ENCODE peak calls at places on chromosomes 6 and 20, in seven cellular contexts. F is GM12865, B is HCT116, O is psoas muscle, P is pancreas, V is cardiac muscle cell, E is Calu3. J is an unnamed sample.
A peak's percentile ranks its signal among the peaks of the same experiment; 100 is the strongest.

GRCh38 chr20:10982692-10983091 is 308.9 kb upstream of the JAG1 start:
- DNase-seq in F (no peak), B (no peak), O (peak; percentile 85), P (no peak), V (peak; percentile 87), E (no peak), J (no peak)

GRCh38 chr6:113654396-113654795 is 202.7 kb upstream of the MARCKS start:
- DNase-seq in F (no peak), B (peak; percentile 41), O (peak; percentile 82), P (peak; percentile 96), V (peak; percentile 65), E (peak; percentile 85), J (no peak)

GRCh38 chr6:1286972-1287600 is 24.8 kb upstream of the FOXQ1 start:
- DNase-seq in F (no peak), B (peak; percentile 19), O (no peak), P (no peak), V (peak; percentile 86), E (peak; percentile 76), J (no peak)

GRCh38 chr6:28885149-28885738 is 38.5 kb downstream of the TRIM27 start:
- DNase-seq in F (no peak), B (no peak), O (no peak), P (no peak), V (no peak), E (no peak), J (no peak)

GRCh38 chr6:118708055-118708454 is 56.7 kb upstream of the CEP85L start:
- DNase-seq in F (no peak), B (no peak), O (no peak), P (no peak), V (peak; percentile 36), E (no peak), J (no peak)

GRCh38 chr20:584375-585301 is 25.5 kb downstream of the TCF15 start:
- DNase-seq in F (peak; percentile 27), B (peak; percentile 43), O (no peak), P (no peak), V (no peak), E (peak; percentile 16), J (no peak)

GRCh38 chr6:91083226-91083625 is 496.4 kb upstream of the MAP3K7 start:
- DNase-seq in F (no peak), B (no peak), O (no peak), P (no peak), V (peak; percentile 56), E (no peak), J (no peak)

GRCh38 chr6:28587011-28587745 is 61.5 kb downstream of the GPX5 start:
- DNase-seq in F (peak; percentile 91), B (no peak), O (no peak), P (peak; percentile 79), V (peak; percentile 64), E (peak; percentile 84), J (peak; percentile 57)

GRCh38 chr6:1789092-1789491 is 179.4 kb downstream of the FOXC1 start:
- DNase-seq in F (no peak), B (no peak), O (no peak), P (no peak), V (peak; percentile 83), E (no peak), J (no peak)

GRCh38 chr6:130293800-130294199 is 71.0 kb upstream of the SAMD3 start:
- DNase-seq in F (peak; percentile 65), B (peak; percentile 45), O (no peak), P (no peak), V (peak; percentile 65), E (peak; percentile 40), J (peak; percentile 27)

GRCh38 chr6:53718597-53719460 is 53.3 kb upstream of the KLHL31 start:
- DNase-seq in F (peak; percentile 79), B (peak; percentile 65), O (no peak), P (no peak), V (peak; percentile 76), E (peak; percentile 51), J (no peak)

GRCh38 chr6:142845624-142846458 is 99.1 kb downstream of the HIVEP2 start:
- DNase-seq in F (peak; percentile 86), B (peak; percentile 74), O (peak; percentile 94), P (peak; percentile 89), V (peak; percentile 94), E (peak; percentile 78), J (no peak)

GRCh38 chr6:137827977-137828815 is 38.9 kb upstream of the TNFAIP3 start:
- DNase-seq in F (peak; percentile 81), B (no peak), O (no peak), P (no peak), V (no peak), E (no peak), J (no peak)

GRCh38 chr20:44170796-44171410 is 16.1 kb downstream of the JPH2 start:
- DNase-seq in F (no peak), B (no peak), O (no peak), P (no peak), V (peak; percentile 37), E (no peak), J (no peak)

GRCh38 chr6:97294451-97294850 is 11.4 kb upstream of the MMS22L start:
- DNase-seq in F (peak; percentile 52), B (no peak), O (no peak), P (no peak), V (peak; percentile 39), E (no peak), J (no peak)

GRCh38 chr6:130385059-130385695 is 19.4 kb downstream of the TMEM200A start:
- DNase-seq in F (no peak), B (no peak), O (no peak), P (no peak), V (no peak), E (no peak), J (no peak)

GRCh38 chr20:48609491-48609978 is 218.3 kb downstream of the PREX1 start:
- DNase-seq in F (peak; percentile 68), B (no peak), O (no peak), P (no peak), V (no peak), E (no peak), J (no peak)

GRCh38 chr6:25980935-25981334 is 18.3 kb downstream of the TRIM38 start:
- DNase-seq in F (no peak), B (no peak), O (no peak), P (no peak), V (no peak), E (no peak), J (no peak)

GRCh38 chr6:169752074-169752623 is 727 bp downstream of the ERMARD start:
- DNase-seq in F (peak; percentile 15), B (no peak), O (no peak), P (no peak), V (no peak), E (no peak), J (no peak)

GRCh38 chr20:43426172-43426571 is 31.5 kb upstream of the SRSF6 start:
- DNase-seq in F (no peak), B (no peak), O (no peak), P (no peak), V (no peak), E (no peak), J (no peak)

GRCh38 chr6:56357616-56358373 is 110.4 kb upstream of the COL21A1 start:
- DNase-seq in F (peak; percentile 14), B (no peak), O (no peak), P (no peak), V (peak; percentile 42), E (no peak), J (no peak)

GRCh38 chr20:43825635-43826034 is 89.0 kb upstream of the TOX2 start:
- DNase-seq in F (peak; percentile 78), B (no peak), O (no peak), P (no peak), V (no peak), E (no peak), J (no peak)

GRCh38 chr20:6120491-6120988 is 2.3 kb downstream of the FERMT1 start:
- DNase-seq in F (no peak), B (no peak), O (no peak), P (no peak), V (no peak), E (no peak), J (no peak)

GRCh38 chr6:37623666-37624065 is 74.0 kb downstream of the MDGA1 start:
- DNase-seq in F (no peak), B (no peak), O (peak; percentile 1), P (no peak), V (no peak), E (no peak), J (no peak)

GRCh38 chr6:37617073-37617472 is 80.6 kb downstream of the MDGA1 start:
- DNase-seq in F (no peak), B (no peak), O (no peak), P (no peak), V (no peak), E (no peak), J (no peak)

GRCh38 chr6:37622639-37623038 is 75.0 kb downstream of the MDGA1 start:
- DNase-seq in F (peak; percentile 24), B (no peak), O (no peak), P (no peak), V (no peak), E (no peak), J (no peak)

GRCh38 chr6:37618916-37619605 is 78.6 kb downstream of the MDGA1 start:
- DNase-seq in F (no peak), B (no peak), O (no peak), P (no peak), V (no peak), E (no peak), J (no peak)

DNA sequence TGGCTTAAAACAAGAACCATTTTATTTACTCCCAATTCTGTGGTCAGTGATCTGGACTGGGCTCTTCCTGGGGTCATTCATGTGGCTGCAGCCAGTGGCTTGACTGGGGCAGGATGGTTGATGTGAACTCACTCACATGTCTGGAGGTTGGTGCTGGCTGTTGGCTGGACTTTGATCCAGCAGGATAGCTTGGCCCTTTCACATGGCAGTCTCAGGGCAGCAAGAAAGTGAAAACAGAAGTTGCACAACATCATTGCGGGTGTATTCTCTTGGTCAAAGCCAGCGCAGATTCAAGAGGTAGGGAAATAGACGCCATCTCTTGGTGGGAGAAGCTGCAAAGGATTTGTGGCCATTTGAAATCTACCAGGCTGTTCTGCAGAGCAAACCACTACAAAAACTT is 77.2 kb downstream of the MDGA1 start:
- DNase-seq in F (no peak), B (no peak), O (no peak), P (no peak), V (no peak), E (no peak), J (no peak)
- TF ChIP-seq CTCF in F (no peak), B (no peak), O (no peak), P (no peak), V (no peak), E (no peak), J (no peak)

DNA sequence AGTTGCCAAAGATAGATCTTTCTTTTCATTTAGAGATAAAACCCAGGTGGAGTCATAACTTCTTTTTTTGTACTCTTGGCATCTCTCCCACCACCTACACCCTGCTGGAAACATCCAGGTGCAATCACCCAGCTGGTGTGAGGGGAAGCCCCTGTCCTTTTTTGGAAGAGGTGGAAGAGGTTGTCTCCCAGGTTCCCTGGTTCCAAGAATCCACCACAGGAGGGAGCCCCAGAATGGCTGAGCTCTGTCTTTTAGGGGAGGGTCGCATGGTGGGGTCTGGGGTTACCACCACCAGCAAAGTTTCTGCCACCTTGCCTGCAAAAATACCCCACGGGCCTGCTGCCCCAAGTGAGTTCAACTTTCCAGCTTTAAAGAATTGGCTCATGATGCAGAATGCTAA is 10.8 kb downstream of the SMOC2 start:
- DNase-seq in F (no peak), B (no peak), O (no peak), P (no peak), V (no peak), E (no peak), J (no peak)
- TF ChIP-seq CTCF in F (no peak), B (peak; percentile 43), O (no peak), P (no peak), V (peak; percentile 36), E (peak; percentile 56), J (no peak)

GRCh38 chr6:156752666-156753301 is 24.4 kb upstream of the ARID1B start:
- DNase-seq in F (peak; percentile 68), B (no peak), O (no peak), P (peak; percentile 58), V (no peak), E (peak; percentile 7), J (no peak)
- TF ChIP-seq CTCF in F (peak; percentile 49), B (peak; percentile 68), O (peak; percentile 20), P (no peak), V (peak; percentile 19), E (no peak), J (no peak)

GRCh38 chr20:3406481-3407425 is 716 bp downstream of the DNAAF9 start:
- DNase-seq in F (no peak), B (no peak), O (peak; percentile 75), P (no peak), V (peak; percentile 67), E (no peak), J (no peak)
- TF ChIP-seq CTCF in F (no peak), B (no peak), O (no peak), P (no peak), V (peak; percentile 23), E (peak; percentile 15), J (no peak)

J was measured in D721Med.